ENCODE peak calls at places on chromosomes 16 and 17, in eight cellular contexts. J is coronary artery; C is foreskin fibroblast; H is breast epithelium; E is CD8-positive, alpha-beta T cell; P is Caco-2; I is cardiac fibroblast; N is dorsolateral prefrontal cortex. V is an unnamed sample.
A peak's percentile ranks its signal among the peaks of the same experiment; 100 is the strongest.

GRCh38 chr16:57279780-57280638 is 4.5 kb downstream of the PLLP start:
- DNase-seq in C (no peak), P (peak; percentile 67), I (no peak), H (no peak), J (no peak), N (no peak), E (no peak), V (peak; percentile 55)

GRCh38 chr17:44752953-44753861 is 5.6 kb upstream of the ADAM11 start:
- DNase-seq in C (no peak), P (no peak), J (no peak), E (no peak), H (no peak), N (no peak), I (no peak), V (peak; percentile 27)

GRCh38 chr17:7587420-7587786 is 2.5 kb downstream of the SOX15 start:
- DNase-seq in P (no peak), E (no peak), N (no peak), I (peak; percentile 60), J (no peak), H (no peak), C (peak; percentile 95), V (no peak)

GRCh38 chr16:50774405-50774804 is 32.5 kb downstream of the CYLD start:
- DNase-seq in H (no peak), N (no peak), I (no peak), E (no peak), P (no peak), J (no peak), C (no peak), V (no peak)

GRCh38 chr17:2609091-2609490 is 15.6 kb downstream of the PAFAH1B1 start:
- DNase-seq in N (no peak), E (no peak), H (no peak), C (no peak), J (no peak), P (no peak), I (no peak), V (no peak)

GRCh38 chr16:11100239-11100750 is 155.7 kb downstream of the SOCS1 start:
- DNase-seq in P (no peak), N (no peak), E (no peak), J (no peak), H (peak; percentile 33), I (peak; percentile 95), C (peak; percentile 93), V (peak; percentile 65)

GRCh38 chr17:9306086-9306485 is 269.5 kb downstream of the STX8 start:
- DNase-seq in E (no peak), J (no peak), C (no peak), H (no peak), P (no peak), N (no peak), I (no peak), V (no peak)

GRCh38 chr17:79960788-79961522 is 74.7 kb downstream of the TBC1D16 start:
- DNase-seq in E (no peak), J (peak; percentile 8), P (no peak), N (no peak), C (peak; percentile 24), H (no peak), I (peak; percentile 46), V (no peak)

GRCh38 chr16:76784530-76784929 is 406.5 kb upstream of the MON1B start:
- DNase-seq in E (no peak), H (no peak), P (no peak), N (no peak), C (no peak), J (no peak), I (no peak), V (no peak)

GRCh38 chr16:88315543-88316105 is 67.1 kb upstream of the ZNF469 start:
- DNase-seq in C (peak; percentile 63), P (peak; percentile 66), J (no peak), I (peak; percentile 73), E (no peak), H (no peak), N (no peak), V (no peak)

GRCh38 chr17:17502741-17503565 is 6.8 kb upstream of the RASD1 start:
- DNase-seq in C (no peak), H (no peak), J (no peak), E (no peak), P (no peak), I (no peak), N (no peak), V (no peak)

GRCh38 chr17:28720247-28720996 is 637 bp downstream of the RPL23A start:
- DNase-seq in P (no peak), N (no peak), J (no peak), C (no peak), I (no peak), E (no peak), H (no peak), V (no peak)

GRCh38 chr17:12953126-12953525 is 64.7 kb downstream of the ELAC2 start:
- DNase-seq in I (no peak), N (peak; percentile 71), C (no peak), P (no peak), E (no peak), J (no peak), H (no peak), V (no peak)

GRCh38 chr16:1538804-1539520 is 5.5 kb downstream of the TMEM204 start:
- DNase-seq in N (no peak), P (no peak), E (no peak), H (no peak), I (no peak), C (peak; percentile 59), J (no peak), V (no peak)

GRCh38 chr17:364308-364707 is 11.7 kb upstream of the RPH3AL start:
- DNase-seq in N (no peak), J (no peak), I (no peak), H (no peak), E (no peak), C (no peak), P (peak; percentile 14), V (no peak)

GRCh38 chr16:83802135-83802534 is 5.6 kb upstream of the HSBP1 start:
- DNase-seq in H (peak; percentile 49), I (peak; percentile 83), J (no peak), C (peak; percentile 76), E (no peak), P (no peak), N (no peak), V (no peak)

DNA sequence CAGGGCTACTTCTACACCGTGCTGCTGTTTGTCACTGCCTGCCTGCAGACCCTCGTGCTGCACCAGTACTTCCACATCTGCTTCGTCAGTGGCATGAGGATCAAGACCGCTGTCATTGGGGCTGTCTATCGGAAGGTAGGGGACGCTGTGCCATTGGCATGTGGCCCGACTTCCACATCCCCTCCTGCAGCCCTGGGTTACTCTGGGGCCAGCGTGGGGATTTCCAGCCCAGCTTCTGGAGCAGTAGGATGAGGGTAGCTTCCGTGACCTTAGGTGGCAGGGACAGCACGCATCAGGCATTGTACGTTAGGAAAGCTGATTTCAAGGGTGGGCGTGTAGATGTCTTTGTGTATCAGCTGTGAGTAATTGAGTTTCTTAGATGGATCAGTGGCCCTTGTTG is 96.5 kb downstream of the ABCC1 start:
- DNase-seq in N (no peak), H (no peak), J (no peak), P (no peak), C (no peak), E (no peak), I (no peak), V (no peak)
- TF ChIP-seq CTCF in N (no peak), H (no peak), J (no peak), P (no peak), C (peak; percentile 9), E (no peak), I (no peak), V (no peak)

GRCh38 chr17:3799181-3799627 is 1.8 kb downstream of the ITGAE start:
- DNase-seq in N (no peak), P (no peak), J (no peak), C (no peak), H (no peak), I (no peak), E (no peak), V (no peak)
- TF ChIP-seq CTCF in N (no peak), P (no peak), J (no peak), C (no peak), H (no peak), I (no peak), E (no peak), V (no peak)

GRCh38 chr17:75488693-75489510 is 26.4 kb downstream of the CASKIN2 start:
- DNase-seq in C (no peak), H (no peak), P (no peak), N (no peak), I (no peak), J (peak; percentile 60), E (no peak), V (no peak)

GRCh38 chr17:75485688-75486087 is 29.3 kb downstream of the TMEM94 start:
- DNase-seq in E (no peak), P (no peak), N (no peak), I (no peak), C (no peak), J (peak; percentile 68), H (no peak), V (no peak)

GRCh38 chr17:75486151-75486550 is 29.2 kb downstream of the CASKIN2 start:
- DNase-seq in E (no peak), I (no peak), H (no peak), N (no peak), C (no peak), J (peak; percentile 67), P (peak; percentile 26), V (no peak)

GRCh38 chr17:75486951-75487350 is 28.4 kb downstream of the CASKIN2 start:
- DNase-seq in J (no peak), P (no peak), H (no peak), N (no peak), C (no peak), E (no peak), I (no peak), V (no peak)

DNA sequence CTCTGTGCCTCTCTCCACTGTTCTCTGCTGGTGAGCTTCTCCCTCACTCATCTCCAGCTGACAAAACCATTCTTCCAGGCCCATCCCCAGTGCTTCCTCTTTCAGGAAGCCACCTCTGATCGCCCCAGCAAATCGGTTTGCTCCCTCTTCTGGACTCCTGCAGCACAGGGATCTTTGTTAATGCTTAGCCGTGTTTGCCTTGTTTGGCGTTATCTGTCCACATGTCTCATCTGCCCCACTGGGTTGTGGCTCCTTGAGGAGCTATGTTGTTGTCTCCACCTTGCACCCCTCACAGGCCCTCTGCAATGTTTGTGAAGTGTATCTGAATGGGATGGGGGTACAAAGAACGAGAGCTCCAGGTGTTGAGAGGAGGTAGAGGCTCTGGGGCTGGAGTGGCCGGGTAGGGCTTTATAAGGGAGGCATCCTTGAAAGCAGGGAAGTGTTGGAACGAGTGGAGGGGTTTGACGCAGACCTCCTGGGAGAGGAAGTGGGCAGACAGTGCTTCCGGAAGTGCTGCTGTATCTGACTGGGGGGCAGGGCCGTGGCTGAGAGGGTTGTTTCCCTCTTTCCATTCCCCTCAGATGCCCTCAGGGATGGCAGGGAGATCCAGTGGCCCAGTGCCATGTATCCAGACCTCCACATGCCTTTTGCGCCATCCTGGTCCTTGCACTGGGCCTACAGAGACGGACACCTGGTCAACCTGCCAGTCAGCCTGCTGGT is 27.8 kb downstream of the CASKIN2 start:
- DNase-seq in I (peak; percentile 30), P (peak; percentile 46), E (peak; percentile 84), J (peak; percentile 70), N (no peak), H (no peak), C (peak; percentile 20), V (no peak)
- TF ChIP-seq CTCF in I (no peak), P (peak; percentile 42), E (no peak), J (no peak), N (no peak), H (no peak), C (no peak), V (no peak)

DNA sequence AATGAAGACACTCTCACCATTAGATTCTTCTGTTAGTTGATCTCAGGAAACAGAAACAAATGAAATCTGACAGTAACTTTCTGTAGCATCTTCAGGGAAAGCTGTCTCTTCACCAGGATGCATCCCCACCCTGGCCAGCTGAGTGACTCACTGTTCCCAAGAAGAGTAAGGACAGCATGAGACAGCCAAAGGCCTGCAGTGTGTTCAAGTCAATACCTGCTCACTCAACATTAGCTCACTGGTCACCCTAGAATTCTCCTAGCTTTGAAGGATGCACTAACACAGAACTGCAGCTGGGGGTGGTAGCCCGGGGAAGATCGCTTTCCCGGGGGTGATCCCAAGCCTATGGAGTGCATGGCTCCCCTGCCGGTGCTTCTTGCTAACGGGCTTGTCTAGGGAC is 28.2 kb upstream of the CLEC18B start:
- DNase-seq in I (no peak), C (peak; percentile 86), P (no peak), H (no peak), N (no peak), E (no peak), J (no peak), V (no peak)
- TF ChIP-seq CTCF in I (peak; percentile 23), C (peak; percentile 22), P (no peak), H (no peak), N (no peak), E (no peak), J (no peak), V (peak; percentile 13)